ENCODE peak calls at places on chromosomes 11 and 22, in seven cellular contexts. U is aorta; B is NCI-H510A; J is H7; T is AG04449; Z is stimulated activated naive CD8-positive, alpha-beta T cell treated with anti-CD3 and anti-CD28 coated beads, Interleukin-15, Interleukin-2, amounts not matched to agents 100 U/mL and 50 U/mL, for 24 hours; F is activated gamma-delta T cell. X is an unnamed sample.
A peak's percentile ranks its signal among the peaks of the same experiment; 100 is the strongest.

GRCh38 chr22:25027552-25027951 is 75.0 kb downstream of the KIAA1671 start:
- DNase-seq in U (no peak), B (no peak), J (no peak), T (no peak), Z (no peak), F (no peak), X (no peak)

GRCh38 chr11:67311051-67311555 is 7.8 kb downstream of the SSH3 start:
- DNase-seq in U (no peak), B (no peak), J (no peak), T (no peak), Z (no peak), F (no peak), X (no peak)

GRCh38 chr11:124736738-124737137 is 3.0 kb upstream of the NRGN start:
- DNase-seq in U (no peak), B (no peak), J (no peak), T (no peak), Z (no peak), F (no peak), X (peak; percentile 73)

GRCh38 chr22:48742556-48743343 is 1084.9 kb downstream of the BRD1 start:
- DNase-seq in U (peak; percentile 42), B (no peak), J (peak; percentile 36), T (no peak), Z (no peak), F (no peak), X (no peak)

GRCh38 chr11:3014314-3014938 is 22.3 kb upstream of the NAP1L4 start:
- DNase-seq in U (no peak), B (no peak), J (no peak), T (no peak), Z (peak; percentile 63), F (no peak), X (no peak)

GRCh38 chr11:126929186-126930085 is 71.1 kb downstream of the KIRREL3 start:
- DNase-seq in U (no peak), B (no peak), J (no peak), T (peak; percentile 82), Z (no peak), F (no peak), X (no peak)

GRCh38 chr11:76648061-76648460 is 22.5 kb downstream of the LRRC32 start:
- DNase-seq in U (no peak), B (no peak), J (no peak), T (no peak), Z (peak; percentile 3), F (no peak), X (no peak)

GRCh38 chr22:25696763-25697710 is 45.0 kb upstream of the MYO18B start:
- DNase-seq in U (no peak), B (no peak), J (no peak), T (no peak), Z (no peak), F (no peak), X (no peak)

GRCh38 chr11:26254378-26254777 is 77.6 kb upstream of the ANO3 start:
- DNase-seq in U (no peak), B (no peak), J (no peak), T (no peak), Z (no peak), F (no peak), X (no peak)

GRCh38 chr11:117983163-117983475 is 3.1 kb upstream of the IL10RA start:
- DNase-seq in U (no peak), B (no peak), J (no peak), T (no peak), Z (no peak), F (no peak), X (no peak)

GRCh38 chr11:47669856-47670255 is 27.5 kb upstream of the MTCH2 start:
- DNase-seq in U (no peak), B (no peak), J (no peak), T (no peak), Z (no peak), F (no peak), X (peak; percentile 50)

GRCh38 chr11:70720291-70720690 is 322.0 kb downstream of the CTTN start:
- DNase-seq in U (no peak), B (no peak), J (no peak), T (no peak), Z (no peak), F (no peak), X (no peak)